ENCODE peak calls at places on chromosomes 3 and 15, in nine cellular contexts. M is MM.1S, I is neural progenitor cell, T is OCI-LY7, G is GM23338, J is PC-3, B is HCT116, S is hepatocyte, K is SK-N-SH. O is an unnamed sample.

GRCh38 chr3:108159128-108159527 is 63.1 kb downstream of the IFT57 start:
- DNase-seq in B (no peak), G (no peak), T (no peak), M (no peak), S (no peak), J (no peak), I (no peak), K (no peak), O (peak)

GRCh38 chr3:185552358-185552877 is at the start of gene LIPH:
- DNase-seq in B (peak), G (peak), J (peak), S (peak), M (no peak), T (no peak), K (no peak), I (no peak), O (peak)

GRCh38 chr15:90620379-90621134 is 90.8 kb downstream of the CRTC3 start:
- DNase-seq in J (no peak), S (no peak), I (no peak), G (no peak), M (no peak), T (peak), B (no peak), K (no peak), O (no peak)

GRCh38 chr3:87987952-87988351 is 70.9 kb downstream of the CGGBP1 start:
- DNase-seq in J (no peak), I (peak), B (no peak), T (no peak), S (no peak), G (peak), M (no peak), K (no peak), O (peak)

GRCh38 chr3:174862101-174862500 is 3.0 kb downstream of the NAALADL2 start:
- DNase-seq in K (no peak), T (no peak), J (peak), G (peak), B (peak), I (peak), M (no peak), S (peak), O (no peak)

GRCh38 chr3:150227839-150228238 is 180.3 kb upstream of the TSC22D2 start:
- DNase-seq in G (peak), B (peak), J (peak), T (peak), S (peak), K (peak), M (peak), I (peak), O (peak)

GRCh38 chr3:133863865-133864264 is 31.8 kb downstream of the RAB6B start:
- DNase-seq in J (no peak), M (no peak), S (no peak), T (no peak), G (no peak), K (no peak), B (no peak), I (no peak), O (no peak)

GRCh38 chr3:70899816-70900215 is 587.4 kb upstream of the MDFIC2 start:
- DNase-seq in J (no peak), T (no peak), M (no peak), B (no peak), G (no peak), K (no peak), I (no peak), S (no peak), O (no peak)

GRCh38 chr3:187130346-187131066 is 8.8 kb downstream of the RPL39L start:
- DNase-seq in I (no peak), G (no peak), T (peak), M (peak), B (no peak), J (peak), K (no peak), S (no peak), O (peak)

GRCh38 chr15:78715930-78716329 is 74.9 kb upstream of the CHRNB4 start:
- DNase-seq in T (no peak), M (no peak), G (no peak), B (no peak), K (no peak), S (no peak), J (peak), I (no peak), O (peak)

GRCh38 chr3:163622384-163622783 is 1455.9 kb downstream of the SI start:
- DNase-seq in T (no peak), J (peak), S (peak), B (peak), G (peak), K (peak), M (no peak), I (peak), O (no peak)

GRCh38 chr3:130849111-130849552 is 44.8 kb upstream of the ATP2C1 start:
- DNase-seq in J (no peak), T (no peak), M (peak), G (no peak), B (no peak), I (no peak), S (no peak), K (no peak), O (no peak)

GRCh38 chr3:184155644-184156521 is 706 bp downstream of the DVL3 start:
- DNase-seq in T (peak), I (peak), J (peak), M (peak), G (peak), K (peak), B (no peak), S (peak), O (peak)

GRCh38 chr3:23710555-23710954 is 95.2 kb upstream of the UBE2E1 start:
- DNase-seq in G (peak), S (peak), I (peak), B (no peak), J (no peak), M (no peak), K (no peak), T (no peak), O (no peak)

GRCh38 chr3:153749070-153749610 is 372.1 kb upstream of the ARHGEF26 start:
- DNase-seq in M (no peak), G (no peak), K (no peak), T (no peak), I (no peak), S (no peak), J (no peak), B (no peak), O (peak)

GRCh38 chr3:16050641-16051467 is 123.6 kb upstream of the GALNT15 start:
- DNase-seq in I (no peak), T (no peak), K (no peak), S (no peak), M (no peak), G (no peak), B (no peak), J (no peak), O (peak)

GRCh38 chr15:62940359-62940754 is 102.2 kb upstream of the TPM1 start:
- DNase-seq in S (no peak), K (no peak), I (no peak), M (no peak), T (no peak), J (no peak), G (no peak), B (no peak), O (no peak)

GRCh38 chr3:102083971-102084370 is 234.7 kb downstream of the NFKBIZ start:
- DNase-seq in J (no peak), G (no peak), T (no peak), K (no peak), B (no peak), M (no peak), I (no peak), S (no peak), O (peak)

GRCh38 chr15:65942436-65942835 is 73.1 kb downstream of the RAB11A start:
- DNase-seq in S (no peak), J (no peak), I (peak), T (no peak), M (no peak), B (no peak), G (no peak), K (peak), O (no peak)

GRCh38 chr15:43081283-43081682 is 24.6 kb downstream of the UBR1 start:
- DNase-seq in M (no peak), S (no peak), B (no peak), T (no peak), I (no peak), G (no peak), J (no peak), K (no peak), O (no peak)

GRCh38 chr3:36362973-36363372 is 17.3 kb upstream of the STAC start:
- DNase-seq in M (no peak), T (no peak), K (no peak), G (peak), J (peak), B (peak), I (no peak), S (peak), O (peak)

GRCh38 chr3:172065967-172066762 is 26.8 kb downstream of the FNDC3B start:
- DNase-seq in T (no peak), K (no peak), J (peak), B (no peak), I (no peak), S (peak), G (no peak), M (no peak), O (peak)

GRCh38 chr3:38268522-38268921 is 2.9 kb downstream of the SLC22A13 start:
- DNase-seq in J (no peak), B (no peak), G (no peak), K (no peak), I (no peak), M (no peak), S (no peak), T (no peak), O (no peak)

GRCh38 chr15:62940755-62941361 is 101.7 kb upstream of the TPM1 start:
- DNase-seq in B (no peak), T (no peak), S (peak), J (peak), M (peak), K (peak), G (no peak), I (no peak), O (peak)

GRCh38 chr3:63228087-63228486 is 50.0 kb upstream of the SYNPR start:
- DNase-seq in B (no peak), K (no peak), T (no peak), I (no peak), M (no peak), S (no peak), J (no peak), G (no peak), O (no peak)

GRCh38 chr15:91413142-91413541 is 313.1 kb downstream of the SV2B start:
- DNase-seq in K (peak), J (no peak), T (no peak), B (no peak), S (no peak), I (no peak), M (no peak), G (no peak), O (no peak)

GRCh38 chr3:179555604-179556003 is 7.1 kb upstream of the ACTL6A start:
- DNase-seq in M (no peak), T (no peak), G (peak), I (no peak), B (no peak), K (no peak), S (no peak), J (no peak), O (no peak)
- H3K4me3 ChIP-seq in M (no peak), T (no peak), G (no peak), I (no peak), B (no peak), K (no peak), S (no peak), J (no peak), O (no peak)

GRCh38 chr3:129628169-129628522 is 21.7 kb upstream of the PLXND1 start:
- DNase-seq in T (no peak), K (no peak), I (no peak), G (no peak), J (no peak), B (no peak), M (no peak), S (no peak), O (no peak)
- H3K27ac ChIP-seq in T (no peak), K (no peak), I (no peak), G (no peak), J (no peak), B (peak), M (no peak), S (peak), O (peak)

GRCh38 chr3:148158210-148158609 is 539.5 kb upstream of the AGTR1 start:
- DNase-seq in M (no peak), G (no peak), J (peak), K (no peak), S (no peak), T (no peak), B (no peak), I (no peak), O (peak)
- TF ChIP-seq EZH2phosphoT487 in M (no peak), G (no peak), J (no peak), K (no peak), S (no peak), T (no peak), B (no peak), I (no peak), O (no peak)

GRCh38 chr3:137763594-137763938 is 549 bp upstream of the SOX14 start:
- DNase-seq in T (no peak), M (no peak), J (no peak), G (peak), B (no peak), I (peak), K (peak), S (no peak), O (peak)
- H3K4me3 ChIP-seq in T (no peak), M (no peak), J (no peak), G (peak), B (no peak), I (peak), K (no peak), S (no peak), O (no peak)

GRCh38 chr3:159788987-159789386 is 199.6 kb upstream of the IL12A start:
- DNase-seq in K (no peak), T (no peak), G (no peak), B (no peak), I (no peak), J (no peak), M (no peak), S (no peak), O (no peak)
- H3K27ac ChIP-seq in K (no peak), T (no peak), G (no peak), B (no peak), I (no peak), J (no peak), M (no peak), S (peak), O (no peak)

DNA sequence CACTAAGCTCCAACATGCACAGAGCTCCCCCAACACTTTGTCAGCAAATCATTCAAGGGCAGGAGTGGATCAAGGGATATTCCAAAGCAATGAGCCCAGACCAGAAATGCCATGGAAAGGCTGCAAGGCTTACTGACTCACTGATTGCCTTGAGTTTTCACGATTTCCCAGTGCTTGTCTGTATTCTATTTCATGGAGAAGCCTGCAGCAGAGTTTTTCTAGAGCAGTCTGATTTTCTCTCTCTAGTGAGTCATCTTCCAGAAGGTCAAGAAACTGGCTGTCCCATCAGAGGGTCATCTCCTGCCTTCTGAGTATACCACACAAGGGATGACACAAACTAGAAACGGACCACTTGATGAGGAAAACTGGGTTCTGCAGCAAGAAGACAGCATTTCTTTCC is 16.5 kb downstream of the LMCD1 start:
- DNase-seq in B (no peak), G (no peak), T (no peak), I (no peak), S (no peak), M (no peak), K (no peak), J (no peak), O (peak)
- TF ChIP-seq EZH2phosphoT487 in B (no peak), G (no peak), T (no peak), I (no peak), S (no peak), M (no peak), K (no peak), J (no peak), O (no peak)